ENCODE peak calls at places on chromosome 20, in six cellular contexts. O, I, Y, F, Q and L are unnamed samples.

GRCh38 chr20:40331699-40332098 is 357.3 kb downstream of the MAFB start:
- DNase-seq in O (no peak), I (no peak), Y (no peak), F (peak; percentile 21), Q (no peak), L (no peak)

GRCh38 chr20:22974354-22974753 is 60.8 kb upstream of the SSTR4 start:
- DNase-seq in O (peak; percentile 48), I (peak; percentile 65), Y (no peak), F (no peak), Q (no peak), L (no peak)

GRCh38 chr20:14778096-14778495 is 440.7 kb upstream of the FLRT3 start:
- DNase-seq in O (no peak), I (no peak), Y (no peak), F (no peak), Q (no peak), L (no peak)

GRCh38 chr20:1491281-1491840 is at the start of gene SIRPB2:
- DNase-seq in O (no peak), I (no peak), Y (no peak), F (peak; percentile 53), Q (no peak), L (no peak)

GRCh38 chr20:51190783-51191180 is 167.9 kb upstream of the KCNG1 start:
- DNase-seq in O (no peak), I (no peak), Y (no peak), F (no peak), Q (no peak), L (no peak)

GRCh38 chr20:34458631-34459030 is 57.6 kb upstream of the DYNLRB1 start:
- DNase-seq in O (no peak), I (no peak), Y (no peak), F (no peak), Q (no peak), L (no peak)

GRCh38 chr20:36153754-36154695 is 515 bp upstream of the EPB41L1 start:
- DNase-seq in O (peak; percentile 75), I (peak; percentile 86), Y (peak; percentile 99), F (peak; percentile 90), Q (no peak), L (no peak)

GRCh38 chr20:52105045-52105572 is 86.5 kb downstream of the ZFP64 start:
- DNase-seq in O (no peak), I (peak; percentile 85), Y (peak; percentile 89), F (no peak), Q (no peak), L (no peak)

GRCh38 chr20:16243470-16243869 is 329.8 kb downstream of the KIF16B start:
- DNase-seq in O (no peak), I (no peak), Y (no peak), F (no peak), Q (no peak), L (no peak)

GRCh38 chr20:59596690-59597089 is 7.7 kb upstream of the PHACTR3 start:
- DNase-seq in O (no peak), I (no peak), Y (no peak), F (no peak), Q (no peak), L (no peak)

GRCh38 chr20:32672982-32673727 is 586 bp downstream of the C20orf203 start:
- DNase-seq in O (no peak), I (peak; percentile 71), Y (peak; percentile 54), F (no peak), Q (no peak), L (peak; percentile 18)

GRCh38 chr20:44159125-44159524 is 27.9 kb downstream of the JPH2 start:
- DNase-seq in O (no peak), I (no peak), Y (peak; percentile 72), F (no peak), Q (no peak), L (no peak)

GRCh38 chr20:14445310-14445709 is 107.9 kb upstream of the FLRT3 start:
- DNase-seq in O (peak; percentile 87), I (no peak), Y (peak; percentile 43), F (no peak), Q (no peak), L (no peak)

GRCh38 chr20:10673176-10673830 is 496 bp downstream of the JAG1 start:
- DNase-seq in O (no peak), I (peak; percentile 83), Y (peak; percentile 75), F (no peak), Q (no peak), L (no peak)

GRCh38 chr20:59678951-59679350 is 74.6 kb downstream of the PHACTR3 start:
- DNase-seq in O (no peak), I (no peak), Y (no peak), F (no peak), Q (no peak), L (no peak)

GRCh38 chr20:25196701-25197120 is 1.2 kb downstream of the ENTPD6 start:
- DNase-seq in O (no peak), I (peak; percentile 27), Y (peak; percentile 64), F (no peak), Q (no peak), L (no peak)

GRCh38 chr20:63707558-63708300 is at the start of the genes ARFRP1 and ZGPAT:
- DNase-seq in O (peak; percentile 78), I (peak; percentile 96), Y (peak; percentile 99), F (peak; percentile 93), Q (peak; percentile 75), L (peak; percentile 85)

GRCh38 chr20:3085571-3086072 is 1.1 kb upstream of the AVP start:
- DNase-seq in O (no peak), I (no peak), Y (peak; percentile 91), F (no peak), Q (no peak), L (no peak)

GRCh38 chr20:33576432-33576883 is 85.7 kb upstream of the C20orf144 start:
- DNase-seq in O (no peak), I (peak; percentile 28), Y (no peak), F (no peak), Q (no peak), L (no peak)

GRCh38 chr20:9300080-9300479 is 214.3 kb upstream of the LAMP5 start:
- DNase-seq in O (no peak), I (no peak), Y (no peak), F (no peak), Q (no peak), L (no peak)

GRCh38 chr20:15564981-15565380 is 1008.3 kb downstream of the KIF16B start:
- DNase-seq in O (no peak), I (no peak), Y (no peak), F (no peak), Q (no peak), L (no peak)

GRCh38 chr20:25486377-25486776 is 78.9 kb downstream of the GINS1 start:
- DNase-seq in O (no peak), I (no peak), Y (peak; percentile 67), F (peak; percentile 37), Q (no peak), L (no peak)

GRCh38 chr20:46357030-46357514 is 48.8 kb upstream of the CDH22 start:
- DNase-seq in O (no peak), I (no peak), Y (peak; percentile 90), F (no peak), Q (no peak), L (no peak)

GRCh38 chr20:46354920-46355654 is 46.8 kb upstream of the CDH22 start:
- DNase-seq in O (no peak), I (no peak), Y (peak; percentile 82), F (no peak), Q (no peak), L (no peak)

GRCh38 chr20:46355778-46356177 is 47.5 kb upstream of the CDH22 start:
- DNase-seq in O (no peak), I (no peak), Y (peak; percentile 68), F (no peak), Q (no peak), L (no peak)

GRCh38 chr20:46358336-46359058 is 47.9 kb downstream of the ELMO2 start:
- DNase-seq in O (no peak), I (no peak), Y (peak; percentile 43), F (no peak), Q (no peak), L (no peak)

GRCh38 chr20:46356195-46357029 is 48.1 kb upstream of the CDH22 start:
- DNase-seq in O (no peak), I (no peak), Y (peak; percentile 55), F (no peak), Q (no peak), L (no peak)
- H3K4me1 ChIP-seq in O (no peaks in the 10 kb centered on the region), I (peaks cover under 1% of the 10 kb centered on the region), Y (peaks cover 4% of the 10 kb centered on the region), F (peaks cover 22% of the 10 kb centered on the region), Q (peaks cover 28% of the 10 kb centered on the region), L (peaks cover 34% of the 10 kb centered on the region)

GRCh38 chr20:47350181-47350550 is 6.3 kb downstream of the ZMYND8 start:
- DNase-seq in O (no peak), I (no peak), Y (no peak), F (no peak), Q (no peak), L (no peak)
- H3K4me1 ChIP-seq in O (peaks cover 46% of the 10 kb centered on the region), I (peaks cover 85% of the 10 kb centered on the region), Y (peaks cover 75% of the 10 kb centered on the region), F (peaks cover 69% of the 10 kb centered on the region), Q (peaks cover 51% of the 10 kb centered on the region), L (peaks cover 52% of the 10 kb centered on the region)

DNA sequence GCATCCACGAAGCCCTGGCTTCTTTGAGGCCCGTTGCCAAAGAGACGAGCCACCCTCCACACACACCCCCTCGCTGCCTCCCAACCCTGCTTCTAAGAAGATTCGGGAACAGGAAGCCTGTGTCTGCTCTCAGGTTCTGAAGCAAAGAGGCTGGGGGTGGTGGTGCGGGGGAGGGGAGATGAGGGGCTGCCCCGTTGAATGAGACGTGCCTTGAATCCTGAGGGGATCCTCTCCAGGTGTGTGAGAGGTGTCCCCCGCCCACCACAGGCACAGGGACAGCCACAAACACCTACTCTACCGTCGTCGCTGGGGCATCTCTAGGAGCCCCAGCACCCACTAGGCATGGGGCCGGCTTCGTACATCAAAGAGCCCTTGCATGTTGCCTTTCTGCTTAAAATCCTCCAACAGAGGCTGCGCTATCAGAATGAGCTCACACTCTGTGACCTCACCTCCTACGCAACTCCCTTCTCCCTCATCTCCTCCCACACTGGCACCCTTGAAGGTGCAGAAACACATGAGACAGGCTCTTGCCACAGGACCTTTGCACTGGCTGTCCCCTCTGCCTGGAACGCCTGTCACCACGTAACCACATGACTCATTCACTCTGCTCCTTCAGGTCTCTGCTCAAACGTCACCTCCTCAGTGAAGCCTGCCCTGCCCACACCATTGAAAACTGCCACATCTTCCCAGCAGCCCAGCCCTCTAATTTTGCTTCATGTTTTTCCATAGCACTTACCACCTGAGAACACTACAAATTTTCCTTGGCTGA is 58.5 kb downstream of the PREX1 start:
- DNase-seq in O (no peak), I (peak; percentile 41), Y (no peak), F (no peak), Q (peak; percentile 78), L (peak; percentile 45)
- H3K4me1 ChIP-seq in O (no peaks in the 10 kb centered on the region), I (peaks cover 12% of the 10 kb centered on the region), Y (peaks cover 19% of the 10 kb centered on the region), F (no peaks in the 10 kb centered on the region), Q (peaks cover 71% of the 10 kb centered on the region), L (peaks cover 67% of the 10 kb centered on the region)

DNA sequence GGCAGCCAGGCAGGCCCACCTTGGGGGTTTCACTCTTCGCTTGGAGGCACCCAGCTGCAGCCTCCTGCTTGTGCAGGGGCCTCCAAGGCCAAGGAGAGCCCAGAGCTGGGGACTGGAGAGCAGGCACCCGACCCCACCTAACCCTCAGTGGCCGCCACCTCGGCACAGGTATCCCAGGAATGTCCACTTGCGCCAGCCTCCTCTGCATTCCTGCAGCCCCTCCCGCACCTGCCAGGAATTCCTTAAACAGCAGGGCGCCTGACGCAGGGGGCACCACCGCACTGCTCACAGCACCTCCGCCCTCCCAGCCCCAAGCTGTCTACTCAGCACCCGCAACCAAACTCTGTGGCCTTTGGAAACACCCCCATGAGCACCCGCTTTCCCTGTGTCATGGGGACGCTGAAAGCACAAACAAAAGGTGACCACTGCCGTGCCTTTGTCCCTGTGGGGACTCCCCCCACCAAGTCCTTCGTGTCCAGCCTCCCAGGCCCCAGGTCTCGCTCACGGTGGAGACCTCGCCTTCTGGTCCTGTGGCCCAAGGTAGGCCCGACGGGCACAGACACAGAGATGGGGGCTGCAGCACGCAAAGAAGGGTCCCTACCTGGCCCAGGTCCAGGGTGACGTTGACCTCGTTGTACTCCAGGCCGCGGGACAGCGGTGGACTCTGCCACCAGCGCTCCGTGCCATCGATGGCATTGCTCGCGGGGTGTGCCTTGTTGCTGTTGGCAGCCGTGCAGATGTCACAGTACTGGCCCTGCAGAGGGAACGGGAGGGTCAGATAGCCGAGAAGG is 5.1 kb downstream of the LAMA5 start:
- DNase-seq in O (peak; percentile 79), I (peak; percentile 96), Y (peak; percentile 73), F (peak; percentile 59), Q (no peak), L (no peak)
- H3K4me1 ChIP-seq in O (peaks cover 83% of the 10 kb centered on the region), I (peaks cover 47% of the 10 kb centered on the region), Y (peaks cover 14% of the 10 kb centered on the region), F (peaks cover 83% of the 10 kb centered on the region), Q (peaks cover 8% of the 10 kb centered on the region), L (no peaks in the 10 kb centered on the region)